ENCODE peak calls at places on chromosomes 2 and 18, in six cellular contexts. One of them, this sample, is unnamed. For H3K27me3, the result is how much of the 10 kb centered on the place peaks cover.

GRCh38 chr2:192059226-192059625 is 135.5 kb downstream of the TMEFF2 start:
- DNase-seq in stomach: no peak
- DNase-seq in CD8-positive, alpha-beta memory T cell: no peak
- DNase-seq in MM.1S: no peak
- DNase-seq in neuronal stem cell: no peak
- DNase-seq in effector memory CD4-positive, alpha-beta T cell: no peak
- DNase-seq in this sample: no peak

GRCh38 chr18:66508937-66509336 is 95.0 kb downstream of the CDH19 start:
- DNase-seq in stomach: no peak
- DNase-seq in CD8-positive, alpha-beta memory T cell: no peak
- DNase-seq in MM.1S: no peak
- DNase-seq in neuronal stem cell: no peak
- DNase-seq in effector memory CD4-positive, alpha-beta T cell: no peak
- DNase-seq in this sample: no peak

GRCh38 chr18:26746284-26747130 is 119.0 kb downstream of the AQP4 start:
- DNase-seq in stomach: no peak
- DNase-seq in CD8-positive, alpha-beta memory T cell: no peak
- DNase-seq in MM.1S: no peak
- DNase-seq in neuronal stem cell: no peak
- DNase-seq in effector memory CD4-positive, alpha-beta T cell: no peak
- DNase-seq in this sample: no peak

GRCh38 chr2:229713371-229714079 is 830 bp downstream of the DNER start:
- DNase-seq in stomach: peak
- DNase-seq in CD8-positive, alpha-beta memory T cell: no peak
- DNase-seq in MM.1S: peak
- DNase-seq in neuronal stem cell: peak
- DNase-seq in effector memory CD4-positive, alpha-beta T cell: no peak
- DNase-seq in this sample: peak

GRCh38 chr2:23480991-23481797 is 96.2 kb downstream of the KLHL29 start:
- DNase-seq in stomach: no peak
- DNase-seq in CD8-positive, alpha-beta memory T cell: no peak
- DNase-seq in MM.1S: no peak
- DNase-seq in neuronal stem cell: no peak
- DNase-seq in effector memory CD4-positive, alpha-beta T cell: no peak
- DNase-seq in this sample: no peak

GRCh38 chr2:32977228-32977758 is 30.5 kb downstream of the LTBP1 start:
- DNase-seq in stomach: peak
- DNase-seq in CD8-positive, alpha-beta memory T cell: no peak
- DNase-seq in MM.1S: no peak
- DNase-seq in neuronal stem cell: no peak
- DNase-seq in effector memory CD4-positive, alpha-beta T cell: no peak
- DNase-seq in this sample: peak

GRCh38 chr2:233829193-233830110 is 24.9 kb downstream of the HJURP start:
- DNase-seq in stomach: peak
- DNase-seq in CD8-positive, alpha-beta memory T cell: no peak
- DNase-seq in MM.1S: no peak
- DNase-seq in neuronal stem cell: no peak
- DNase-seq in effector memory CD4-positive, alpha-beta T cell: no peak
- DNase-seq in this sample: no peak

GRCh38 chr2:9648821-9649220 is 18.0 kb upstream of the YWHAQ start:
- DNase-seq in stomach: no peak
- DNase-seq in CD8-positive, alpha-beta memory T cell: no peak
- DNase-seq in MM.1S: peak
- DNase-seq in neuronal stem cell: no peak
- DNase-seq in effector memory CD4-positive, alpha-beta T cell: no peak
- DNase-seq in this sample: no peak

GRCh38 chr18:72762505-72763122 is 105.2 kb downstream of the NETO1 start:
- DNase-seq in stomach: no peak
- DNase-seq in CD8-positive, alpha-beta memory T cell: no peak
- DNase-seq in MM.1S: peak
- DNase-seq in neuronal stem cell: peak
- DNase-seq in effector memory CD4-positive, alpha-beta T cell: no peak
- DNase-seq in this sample: peak

GRCh38 chr2:144836635-144837350 is 316.9 kb upstream of the ZEB2 start:
- DNase-seq in stomach: no peak
- DNase-seq in CD8-positive, alpha-beta memory T cell: no peak
- DNase-seq in MM.1S: no peak
- DNase-seq in neuronal stem cell: no peak
- DNase-seq in effector memory CD4-positive, alpha-beta T cell: no peak
- DNase-seq in this sample: no peak

GRCh38 chr2:192035731-192036442 is 158.8 kb downstream of the TMEFF2 start:
- DNase-seq in stomach: no peak
- DNase-seq in CD8-positive, alpha-beta memory T cell: no peak
- DNase-seq in MM.1S: no peak
- DNase-seq in neuronal stem cell: no peak
- DNase-seq in effector memory CD4-positive, alpha-beta T cell: no peak
- DNase-seq in this sample: no peak

GRCh38 chr18:78507217-78507616 is 472.4 kb upstream of the SALL3 start:
- DNase-seq in stomach: no peak
- DNase-seq in CD8-positive, alpha-beta memory T cell: no peak
- DNase-seq in MM.1S: no peak
- DNase-seq in neuronal stem cell: no peak
- DNase-seq in effector memory CD4-positive, alpha-beta T cell: no peak
- DNase-seq in this sample: no peak

GRCh38 chr18:13513015-13513414 is 213.3 kb downstream of the FAM210A start:
- DNase-seq in stomach: no peak
- DNase-seq in CD8-positive, alpha-beta memory T cell: no peak
- DNase-seq in MM.1S: no peak
- DNase-seq in neuronal stem cell: no peak
- DNase-seq in effector memory CD4-positive, alpha-beta T cell: no peak
- DNase-seq in this sample: peak

GRCh38 chr18:34283506-34283905 is 58.8 kb upstream of the NOL4 start:
- DNase-seq in stomach: no peak
- DNase-seq in CD8-positive, alpha-beta memory T cell: no peak
- DNase-seq in MM.1S: no peak
- DNase-seq in neuronal stem cell: no peak
- DNase-seq in effector memory CD4-positive, alpha-beta T cell: no peak
- DNase-seq in this sample: no peak

GRCh38 chr2:60522462-60522861 is 31.0 kb downstream of the BCL11A start:
- DNase-seq in stomach: no peak
- DNase-seq in CD8-positive, alpha-beta memory T cell: no peak
- DNase-seq in MM.1S: no peak
- DNase-seq in neuronal stem cell: no peak
- DNase-seq in effector memory CD4-positive, alpha-beta T cell: no peak
- DNase-seq in this sample: no peak

GRCh38 chr18:25735447-25735846 is 355.0 kb downstream of the SS18 start:
- DNase-seq in stomach: no peak
- DNase-seq in CD8-positive, alpha-beta memory T cell: no peak
- DNase-seq in MM.1S: no peak
- DNase-seq in neuronal stem cell: no peak
- DNase-seq in effector memory CD4-positive, alpha-beta T cell: no peak
- DNase-seq in this sample: no peak

GRCh38 chr18:47999801-48000248 is 69.4 kb upstream of the SMAD2 start:
- DNase-seq in stomach: no peak
- DNase-seq in CD8-positive, alpha-beta memory T cell: no peak
- DNase-seq in MM.1S: no peak
- DNase-seq in neuronal stem cell: no peak
- DNase-seq in effector memory CD4-positive, alpha-beta T cell: no peak
- DNase-seq in this sample: no peak

GRCh38 chr2:85308951-85309555 is 18.7 kb downstream of the TGOLN2 start:
- DNase-seq in stomach: peak
- DNase-seq in CD8-positive, alpha-beta memory T cell: no peak
- DNase-seq in MM.1S: peak
- DNase-seq in neuronal stem cell: no peak
- DNase-seq in effector memory CD4-positive, alpha-beta T cell: no peak
- DNase-seq in this sample: peak

GRCh38 chr2:174612960-174613359 is 15.4 kb upstream of the WIPF1 start:
- DNase-seq in stomach: no peak
- DNase-seq in CD8-positive, alpha-beta memory T cell: no peak
- DNase-seq in MM.1S: no peak
- DNase-seq in neuronal stem cell: no peak
- DNase-seq in effector memory CD4-positive, alpha-beta T cell: no peak
- DNase-seq in this sample: no peak

GRCh38 chr18:13217466-13217961 is 1.0 kb upstream of the LDLRAD4 start:
- DNase-seq in stomach: peak
- DNase-seq in CD8-positive, alpha-beta memory T cell: peak
- DNase-seq in MM.1S: peak
- DNase-seq in neuronal stem cell: peak
- DNase-seq in effector memory CD4-positive, alpha-beta T cell: peak
- DNase-seq in this sample: peak

GRCh38 chr2:197863744-197864143 is 59.4 kb downstream of the PLCL1 start:
- DNase-seq in stomach: no peak
- DNase-seq in CD8-positive, alpha-beta memory T cell: no peak
- DNase-seq in MM.1S: no peak
- DNase-seq in neuronal stem cell: no peak
- DNase-seq in effector memory CD4-positive, alpha-beta T cell: no peak
- DNase-seq in this sample: no peak

GRCh38 chr2:159046966-159047365 is 78.5 kb downstream of the TANC1 start:
- DNase-seq in stomach: no peak
- DNase-seq in CD8-positive, alpha-beta memory T cell: no peak
- DNase-seq in MM.1S: no peak
- DNase-seq in neuronal stem cell: no peak
- DNase-seq in effector memory CD4-positive, alpha-beta T cell: no peak
- DNase-seq in this sample: peak

GRCh38 chr2:128986867-128987268 is 668.2 kb upstream of the HS6ST1 start:
- DNase-seq in stomach: no peak
- DNase-seq in CD8-positive, alpha-beta memory T cell: no peak
- DNase-seq in MM.1S: no peak
- DNase-seq in neuronal stem cell: no peak
- DNase-seq in effector memory CD4-positive, alpha-beta T cell: no peak
- DNase-seq in this sample: no peak

GRCh38 chr2:18356676-18357075 is 203.8 kb downstream of the RDH14 start:
- DNase-seq in stomach: no peak
- DNase-seq in CD8-positive, alpha-beta memory T cell: no peak
- DNase-seq in MM.1S: no peak
- DNase-seq in neuronal stem cell: no peak
- DNase-seq in effector memory CD4-positive, alpha-beta T cell: no peak
- DNase-seq in this sample: peak

GRCh38 chr2:163119964-163120363 is 281.4 kb upstream of the KCNH7 start:
- DNase-seq in stomach: no peak
- DNase-seq in CD8-positive, alpha-beta memory T cell: no peak
- DNase-seq in MM.1S: no peak
- DNase-seq in neuronal stem cell: no peak
- DNase-seq in effector memory CD4-positive, alpha-beta T cell: no peak
- DNase-seq in this sample: peak

GRCh38 chr18:48803518-48803917 is 147.2 kb downstream of the SMAD7 start:
- DNase-seq in stomach: peak
- DNase-seq in CD8-positive, alpha-beta memory T cell: no peak
- DNase-seq in MM.1S: no peak
- DNase-seq in neuronal stem cell: no peak
- DNase-seq in effector memory CD4-positive, alpha-beta T cell: no peak
- DNase-seq in this sample: no peak

GRCh38 chr2:7891312-7891711 is 790.5 kb upstream of the ID2 start:
- DNase-seq in stomach: no peak
- DNase-seq in CD8-positive, alpha-beta memory T cell: no peak
- DNase-seq in MM.1S: no peak
- DNase-seq in neuronal stem cell: no peak
- DNase-seq in effector memory CD4-positive, alpha-beta T cell: no peak
- DNase-seq in this sample: no peak

GRCh38 chr2:60560734-60561649 is 7.5 kb upstream of the BCL11A start:
- DNase-seq in stomach: no peak
- DNase-seq in CD8-positive, alpha-beta memory T cell: no peak
- DNase-seq in MM.1S: peak
- DNase-seq in neuronal stem cell: no peak
- DNase-seq in effector memory CD4-positive, alpha-beta T cell: no peak
- DNase-seq in this sample: peak

GRCh38 chr18:68275616-68276015 is 439.3 kb downstream of the TMX3 start:
- DNase-seq in stomach: no peak
- DNase-seq in CD8-positive, alpha-beta memory T cell: no peak
- DNase-seq in MM.1S: no peak
- DNase-seq in neuronal stem cell: no peak
- DNase-seq in effector memory CD4-positive, alpha-beta T cell: no peak
- DNase-seq in this sample: no peak

GRCh38 chr2:58334414-58334813 is 93.3 kb upstream of the FANCL start:
- DNase-seq in stomach: no peak
- DNase-seq in CD8-positive, alpha-beta memory T cell: no peak
- DNase-seq in MM.1S: no peak
- DNase-seq in neuronal stem cell: no peak
- DNase-seq in effector memory CD4-positive, alpha-beta T cell: no peak
- DNase-seq in this sample: no peak

GRCh38 chr2:48589170-48589767 is 28.4 kb upstream of the GTF2A1L start:
- DNase-seq in stomach: no peak
- DNase-seq in CD8-positive, alpha-beta memory T cell: no peak
- DNase-seq in MM.1S: no peak
- DNase-seq in neuronal stem cell: no peak
- DNase-seq in effector memory CD4-positive, alpha-beta T cell: no peak
- DNase-seq in this sample: peak

DNA sequence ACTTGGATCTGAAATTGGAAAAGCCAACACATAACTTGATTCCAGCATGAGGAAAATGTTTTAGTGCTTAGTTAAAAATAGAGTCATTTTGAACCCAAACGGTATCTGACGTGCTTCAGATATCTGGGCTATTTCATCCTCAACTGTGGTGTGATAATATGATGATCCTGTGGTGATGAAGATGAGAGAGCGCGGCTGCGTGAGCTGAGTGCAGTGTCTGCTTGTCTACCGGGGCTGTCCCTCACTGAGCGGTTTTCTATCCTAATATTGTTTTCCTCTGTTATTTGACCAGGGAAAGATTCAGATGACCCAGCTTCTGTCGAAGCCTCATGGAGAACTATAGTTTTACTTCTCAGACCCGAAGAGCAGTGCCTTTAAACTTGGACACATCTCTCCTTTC is 5.8 kb downstream of the TWIST2 start:
- DNase-seq in stomach: no peak
- DNase-seq in CD8-positive, alpha-beta memory T cell: no peak
- DNase-seq in MM.1S: no peak
- DNase-seq in neuronal stem cell: no peak
- DNase-seq in effector memory CD4-positive, alpha-beta T cell: no peak
- DNase-seq in this sample: no peak
- H3K27me3 ChIP-seq in stomach: half or more
- H3K27me3 ChIP-seq in CD8-positive, alpha-beta memory T cell: under half
- H3K27me3 ChIP-seq in MM.1S: half or more
- H3K27me3 ChIP-seq in neuronal stem cell: half or more
- H3K27me3 ChIP-seq in effector memory CD4-positive, alpha-beta T cell: under half
- H3K27me3 ChIP-seq in this sample: under half

DNA sequence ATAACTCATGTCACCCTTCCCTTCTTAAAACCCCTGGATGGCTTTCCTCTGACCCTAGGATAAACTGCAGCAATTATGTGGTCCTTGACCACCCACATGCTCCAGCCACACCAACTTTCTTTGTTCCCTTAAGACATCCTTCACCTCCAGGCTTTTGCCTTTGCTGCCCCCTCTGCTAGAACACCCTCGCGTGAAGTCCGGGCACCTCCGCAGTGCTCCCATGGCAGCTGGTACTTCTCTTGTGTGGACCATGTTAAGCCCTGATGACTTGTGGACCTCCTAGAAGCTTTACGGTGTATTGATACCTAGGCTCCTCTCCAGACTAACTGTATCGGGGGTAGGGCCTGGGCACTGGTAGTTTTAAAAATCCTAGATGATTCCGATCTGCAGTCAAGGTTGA is 824 bp upstream of the ABHD1 start:
- DNase-seq in stomach: no peak
- DNase-seq in CD8-positive, alpha-beta memory T cell: no peak
- DNase-seq in MM.1S: no peak
- DNase-seq in neuronal stem cell: no peak
- DNase-seq in effector memory CD4-positive, alpha-beta T cell: no peak
- DNase-seq in this sample: no peak
- H3K27me3 ChIP-seq in stomach: under half
- H3K27me3 ChIP-seq in CD8-positive, alpha-beta memory T cell: under half
- H3K27me3 ChIP-seq in MM.1S: under half
- H3K27me3 ChIP-seq in neuronal stem cell: half or more
- H3K27me3 ChIP-seq in effector memory CD4-positive, alpha-beta T cell: under half
- H3K27me3 ChIP-seq in this sample: half or more

GRCh38 chr2:68857446-68857845 is 13.8 kb downstream of the BMP10 start:
- DNase-seq in stomach: no peak
- DNase-seq in CD8-positive, alpha-beta memory T cell: no peak
- DNase-seq in MM.1S: no peak
- DNase-seq in neuronal stem cell: no peak
- DNase-seq in effector memory CD4-positive, alpha-beta T cell: no peak
- DNase-seq in this sample: no peak
- H3K27me3 ChIP-seq in stomach: under half
- H3K27me3 ChIP-seq in CD8-positive, alpha-beta memory T cell: under half
- H3K27me3 ChIP-seq in MM.1S: under half
- H3K27me3 ChIP-seq in neuronal stem cell: under half
- H3K27me3 ChIP-seq in effector memory CD4-positive, alpha-beta T cell: under half
- H3K27me3 ChIP-seq in this sample: under half

GRCh38 chr2:241772063-241772499 is 4.5 kb upstream of the GAL3ST2 start:
- DNase-seq in stomach: no peak
- DNase-seq in CD8-positive, alpha-beta memory T cell: peak
- DNase-seq in MM.1S: peak
- DNase-seq in neuronal stem cell: no peak
- DNase-seq in effector memory CD4-positive, alpha-beta T cell: no peak
- DNase-seq in this sample: no peak
- H3K27me3 ChIP-seq in stomach: half or more
- H3K27me3 ChIP-seq in CD8-positive, alpha-beta memory T cell: under half
- H3K27me3 ChIP-seq in MM.1S: under half
- H3K27me3 ChIP-seq in neuronal stem cell: under half
- H3K27me3 ChIP-seq in effector memory CD4-positive, alpha-beta T cell: under half
- H3K27me3 ChIP-seq in this sample: under half

This sample was measured in cardiac muscle cell.